ENCODE peak calls at places on chromosomes 7 and 10, in four cellular contexts. V is nephron progenitor cell, P is NCI-H1105, S is AG08395. C is an unnamed sample.

GRCh38 chr10:24701447-24701846 is 22.2 kb downstream of the ARHGAP21 start:
- DNase-seq in V (no peak), P (no peak), S (no peak), C (no peak)

GRCh38 chr7:1942026-1942703 is 272.1 kb downstream of the ELFN1 start:
- DNase-seq in V (no peak), P (no peak), S (no peak), C (peak)

GRCh38 chr10:128186959-128187787 is 61.0 kb upstream of the MKI67 start:
- DNase-seq in V (no peak), P (no peak), S (no peak), C (no peak)

GRCh38 chr7:19752045-19752444 is 21.4 kb downstream of the TMEM196 start:
- DNase-seq in V (no peak), P (no peak), S (no peak), C (no peak)

GRCh38 chr7:69126896-69127479 is 471.3 kb upstream of the AUTS2 start:
- DNase-seq in V (no peak), P (no peak), S (no peak), C (no peak)

GRCh38 chr7:22194633-22195273 is 162.2 kb downstream of the RAPGEF5 start:
- DNase-seq in V (no peak), P (no peak), S (no peak), C (no peak)

GRCh38 chr10:22683995-22684305 is 30.4 kb downstream of the PIP4K2A start:
- DNase-seq in V (no peak), P (no peak), S (peak), C (no peak)

GRCh38 chr7:107816053-107816566 is 13.1 kb upstream of the SLC26A3 start:
- DNase-seq in V (no peak), P (no peak), S (no peak), C (no peak)

GRCh38 chr7:28956608-28957063 is 1.5 kb downstream of the TRIL start:
- DNase-seq in V (peak), P (no peak), S (no peak), C (peak)

GRCh38 chr7:13988765-13989137 is 715 bp downstream of the ETV1 start:
- DNase-seq in V (peak), P (peak), S (peak), C (peak)

GRCh38 chr7:108630002-108630401 is 60.3 kb downstream of the DNAJB9 start:
- DNase-seq in V (no peak), P (no peak), S (no peak), C (peak)

GRCh38 chr10:117783698-117784395 is 241.3 kb downstream of the EMX2 start:
- DNase-seq in V (no peak), P (no peak), S (no peak), C (no peak)

GRCh38 chr7:21967500-21968099 is 21.9 kb upstream of the CDCA7L start:
- DNase-seq in V (no peak), P (no peak), S (no peak), C (peak)

GRCh38 chr10:133167693-133168616 is 7.9 kb downstream of the KNDC1 start:
- DNase-seq in V (no peak), P (no peak), S (no peak), C (no peak)

GRCh38 chr10:112956631-112957350 is 6.7 kb downstream of the TCF7L2 start:
- DNase-seq in V (no peak), P (no peak), S (no peak), C (no peak)

GRCh38 chr10:133260895-133261725 is 15.6 kb downstream of the ADAM8 start:
- DNase-seq in V (peak), P (peak), S (peak), C (peak)

GRCh38 chr7:157274991-157275427 is 61.8 kb upstream of the DNAJB6 start:
- DNase-seq in V (no peak), P (no peak), S (no peak), C (peak)

GRCh38 chr7:34165927-34166550 is 260.7 kb downstream of the BMPER start:
- DNase-seq in V (no peak), P (no peak), S (peak), C (peak)

GRCh38 chr10:16856567-16856966 is 39.3 kb upstream of the RSU1 start:
- DNase-seq in V (no peak), P (no peak), S (no peak), C (no peak)

GRCh38 chr7:76332073-76332472 is 26.7 kb downstream of the YWHAG start:
- DNase-seq in V (no peak), P (no peak), S (no peak), C (no peak)

C was measured in myocyte.